ENCODE peak calls at places on chromosomes 7 and 10, in nine cellular contexts. O is mammary epithelial cell, W is fibroblast of lung, Q is psoas muscle, P is spleen, X is astrocyte, H is ovary, L is nephron progenitor cell, Y is Calu3. I is an unnamed sample.

GRCh38 chr10:125562737-125563136 is 120.2 kb downstream of the TEX36 start:
- DNase-seq in O (no peak), W (no peak), Q (no peak), P (no peak), X (no peak), H (no peak), L (no peak), Y (no peak), I (peak)

GRCh38 chr7:136677456-136678365 is 190.7 kb upstream of the CHRM2 start:
- DNase-seq in O (peak), W (peak), Q (no peak), P (no peak), X (peak), H (no peak), L (no peak), Y (no peak), I (no peak)

GRCh38 chr10:98353105-98353504 is 61.9 kb downstream of the PYROXD2 start:
- DNase-seq in O (no peak), W (no peak), Q (no peak), P (no peak), X (no peak), H (no peak), L (no peak), Y (no peak), I (no peak)

GRCh38 chr10:114482480-114482879 is 78.2 kb upstream of the AFAP1L2 start:
- DNase-seq in O (no peak), W (no peak), Q (no peak), P (no peak), X (no peak), H (no peak), L (no peak), Y (no peak), I (peak)

GRCh38 chr10:60842694-60843093 is 64.4 kb downstream of the CDK1 start:
- DNase-seq in O (no peak), W (no peak), Q (no peak), P (no peak), X (no peak), H (no peak), L (no peak), Y (no peak), I (no peak)

GRCh38 chr10:102988404-102989314 is 70.6 kb downstream of the CNNM2 start:
- DNase-seq in O (no peak), W (peak), Q (no peak), P (no peak), X (peak), H (no peak), L (no peak), Y (no peak), I (no peak)

GRCh38 chr10:14240253-14241189 is 90.2 kb downstream of the FRMD4A start:
- DNase-seq in O (no peak), W (peak), Q (no peak), P (no peak), X (peak), H (no peak), L (no peak), Y (no peak), I (no peak)

GRCh38 chr7:98840604-98841508 is 29.0 kb downstream of the TMEM130 start:
- DNase-seq in O (no peak), W (no peak), Q (no peak), P (no peak), X (peak), H (no peak), L (no peak), Y (no peak), I (no peak)

GRCh38 chr7:68547794-68548193 is 1050.5 kb upstream of the AUTS2 start:
- DNase-seq in O (no peak), W (no peak), Q (no peak), P (no peak), X (no peak), H (no peak), L (no peak), Y (no peak), I (no peak)

GRCh38 chr7:555551-556160 is 36.0 kb upstream of the PDGFA start:
- DNase-seq in O (no peak), W (no peak), Q (no peak), P (no peak), X (no peak), H (no peak), L (no peak), Y (no peak), I (no peak)

GRCh38 chr10:34280599-34281374 is 534.3 kb downstream of the PARD3 start:
- DNase-seq in O (peak), W (peak), Q (no peak), P (no peak), X (peak), H (peak), L (no peak), Y (no peak), I (no peak)

GRCh38 chr7:155437836-155438235 is 20.1 kb upstream of the EN2 start:
- DNase-seq in O (no peak), W (no peak), Q (no peak), P (peak), X (no peak), H (no peak), L (no peak), Y (no peak), I (no peak)

GRCh38 chr7:102943425-102944169 is 30.8 kb downstream of the LRRC17 start:
- DNase-seq in O (no peak), W (no peak), Q (no peak), P (no peak), X (no peak), H (no peak), L (no peak), Y (no peak), I (no peak)

GRCh38 chr7:140403878-140404564 is at the start of gene RAB19:
- DNase-seq in O (peak), W (no peak), Q (no peak), P (peak), X (no peak), H (no peak), L (no peak), Y (peak), I (peak)

GRCh38 chr7:158950914-158951635 is 94.7 kb downstream of the DYNC2I1 start:
- DNase-seq in O (no peak), W (peak), Q (no peak), P (no peak), X (no peak), H (no peak), L (no peak), Y (no peak), I (no peak)

GRCh38 chr7:22996470-22996869 is 17.5 kb downstream of the HYCC1 start:
- DNase-seq in O (peak), W (no peak), Q (no peak), P (no peak), X (no peak), H (no peak), L (no peak), Y (no peak), I (no peak)

GRCh38 chr7:89104748-89105685 is 309.5 kb upstream of the TEX47 start:
- DNase-seq in O (no peak), W (no peak), Q (no peak), P (no peak), X (peak), H (no peak), L (no peak), Y (no peak), I (no peak)

GRCh38 chr7:7212612-7213011 is 30.3 kb downstream of the C1GALT1 start:
- DNase-seq in O (no peak), W (no peak), Q (no peak), P (no peak), X (peak), H (no peak), L (no peak), Y (no peak), I (no peak)

GRCh38 chr10:88851706-88852105 is at the start of gene ANKRD22:
- DNase-seq in O (peak), W (peak), Q (no peak), P (no peak), X (peak), H (no peak), L (no peak), Y (peak), I (no peak)

GRCh38 chr7:65846008-65846570 is 26.8 kb upstream of the VKORC1L1 start:
- DNase-seq in O (no peak), W (no peak), Q (no peak), P (no peak), X (no peak), H (no peak), L (no peak), Y (no peak), I (no peak)

GRCh38 chr10:49313501-49314070 is 14.6 kb downstream of the C10orf71 start:
- DNase-seq in O (no peak), W (no peak), Q (no peak), P (no peak), X (no peak), H (no peak), L (no peak), Y (no peak), I (no peak)

GRCh38 chr10:77286851-77287250 is 350.8 kb downstream of the KCNMA1 start:
- DNase-seq in O (no peak), W (no peak), Q (no peak), P (no peak), X (no peak), H (no peak), L (no peak), Y (no peak), I (no peak)

GRCh38 chr7:90244565-90244908 is 437 bp upstream of the CFAP69 start:
- DNase-seq in O (no peak), W (no peak), Q (no peak), P (no peak), X (no peak), H (no peak), L (no peak), Y (no peak), I (no peak)

DNA sequence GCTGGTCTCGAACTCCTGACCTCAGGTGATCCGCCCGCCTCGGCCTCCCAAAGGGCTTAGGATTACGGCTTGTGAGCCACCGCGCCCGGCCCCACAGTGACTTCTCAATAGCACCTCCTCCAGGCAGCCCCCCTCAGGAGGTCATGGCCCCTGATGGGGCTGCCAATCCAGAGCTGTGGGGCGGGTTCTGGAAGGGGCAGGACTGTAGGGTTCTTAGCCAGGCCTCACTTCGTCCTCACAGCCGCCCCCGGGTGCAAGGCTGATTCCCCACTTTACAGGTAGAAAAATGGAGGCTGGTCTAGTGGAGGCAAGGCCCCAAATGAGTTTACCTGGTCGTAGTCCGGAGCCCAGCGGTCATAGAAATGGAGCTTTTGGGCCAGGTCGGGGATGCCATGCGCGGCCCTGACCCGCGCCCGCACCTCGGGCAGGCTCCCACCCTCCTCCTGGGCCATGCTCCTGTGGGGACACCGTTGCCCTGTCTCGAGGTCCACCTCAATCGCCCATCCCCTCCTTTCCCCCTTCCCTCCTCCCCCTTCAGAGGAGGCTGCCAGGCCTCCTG is 548 bp downstream of the METTL27 start:
- DNase-seq in O (no peak), W (no peak), Q (no peak), P (no peak), X (no peak), H (no peak), L (no peak), Y (no peak), I (no peak)
- TF ChIP-seq CTCF in O (no peak), W (no peak), Q (no peak), P (no peak), X (no peak), H (no peak), L (no peak), Y (no peak), I (no peak)

GRCh38 chr10:71374481-71375233 is 22.1 kb upstream of the CDH23 start:
- DNase-seq in O (no peak), W (no peak), Q (no peak), P (no peak), X (no peak), H (no peak), L (no peak), Y (no peak), I (no peak)
- TF ChIP-seq CTCF in O (no peak), W (no peak), Q (no peak), P (no peak), X (no peak), H (no peak), L (no peak), Y (no peak), I (no peak)

GRCh38 chr10:35642023-35642792 is at the start of gene FZD8:
- DNase-seq in O (peak), W (peak), Q (peak), P (peak), X (peak), H (peak), L (peak), Y (peak), I (peak)

GRCh38 chr10:35641430-35642015 is 573 bp downstream of the FZD8 start:
- DNase-seq in O (no peak), W (peak), Q (no peak), P (no peak), X (peak), H (no peak), L (peak), Y (no peak), I (no peak)

GRCh38 chr10:35640474-35640873 is 1.6 kb downstream of the FZD8 start:
- DNase-seq in O (peak), W (peak), Q (peak), P (peak), X (peak), H (peak), L (peak), Y (peak), I (peak)

GRCh38 chr10:35639651-35640311 is 2.3 kb downstream of the FZD8 start:
- DNase-seq in O (peak), W (peak), Q (peak), P (peak), X (peak), H (peak), L (peak), Y (no peak), I (peak)

GRCh38 chr10:35640951-35641429 is 1.1 kb downstream of the FZD8 start:
- DNase-seq in O (peak), W (peak), Q (peak), P (peak), X (peak), H (peak), L (peak), Y (peak), I (peak)
- TF ChIP-seq CTCF in O (peak), W (no peak), Q (no peak), P (no peak), X (no peak), H (no peak), L (no peak), Y (no peak), I (no peak)

DNA sequence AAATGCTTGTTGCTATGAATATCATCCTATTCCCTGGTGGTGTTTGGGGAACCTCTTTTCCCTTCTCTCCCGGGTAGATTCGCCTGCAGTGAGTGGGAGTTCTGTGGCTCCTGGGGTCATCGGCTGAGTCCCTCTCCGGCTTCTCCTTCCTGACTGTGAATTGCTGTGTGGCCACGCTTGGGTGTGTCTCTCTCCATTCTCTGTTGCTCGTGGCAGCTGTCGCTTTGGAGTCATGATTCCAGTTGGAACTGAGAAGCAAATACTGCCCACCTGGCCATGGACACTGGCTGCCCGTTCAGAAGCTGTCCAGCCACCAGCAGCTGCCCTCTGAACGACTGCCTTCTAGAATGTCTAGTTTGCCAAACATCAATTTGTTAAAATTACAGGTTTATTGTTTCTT is 23.1 kb upstream of the PITRM1 start:
- DNase-seq in O (no peak), W (no peak), Q (no peak), P (no peak), X (no peak), H (no peak), L (no peak), Y (no peak), I (no peak)
- TF ChIP-seq CTCF in O (no peak), W (no peak), Q (no peak), P (no peak), X (no peak), H (no peak), L (no peak), Y (no peak), I (no peak)

GRCh38 chr10:130037169-130037661 is 73.1 kb upstream of the EBF3 start:
- DNase-seq in O (no peak), W (no peak), Q (no peak), P (peak), X (no peak), H (no peak), L (no peak), Y (no peak), I (no peak)

GRCh38 chr10:130038611-130039109 is 72.0 kb downstream of the C10orf143 start:
- DNase-seq in O (no peak), W (no peak), Q (no peak), P (no peak), X (no peak), H (no peak), L (no peak), Y (no peak), I (no peak)

GRCh38 chr10:130039141-130039540 is 71.5 kb downstream of the C10orf143 start:
- DNase-seq in O (no peak), W (no peak), Q (no peak), P (no peak), X (no peak), H (no peak), L (no peak), Y (no peak), I (no peak)

GRCh38 chr10:130038019-130038555 is 72.5 kb downstream of the C10orf143 start:
- DNase-seq in O (no peak), W (no peak), Q (no peak), P (no peak), X (no peak), H (no peak), L (no peak), Y (no peak), I (no peak)

GRCh38 chr10:130036296-130037065 is 72.4 kb upstream of the EBF3 start:
- DNase-seq in O (no peak), W (no peak), Q (no peak), P (peak), X (no peak), H (no peak), L (no peak), Y (no peak), I (no peak)
- TF ChIP-seq CTCF in O (no peak), W (no peak), Q (no peak), P (no peak), X (no peak), H (no peak), L (no peak), Y (no peak), I (no peak)

DNA sequence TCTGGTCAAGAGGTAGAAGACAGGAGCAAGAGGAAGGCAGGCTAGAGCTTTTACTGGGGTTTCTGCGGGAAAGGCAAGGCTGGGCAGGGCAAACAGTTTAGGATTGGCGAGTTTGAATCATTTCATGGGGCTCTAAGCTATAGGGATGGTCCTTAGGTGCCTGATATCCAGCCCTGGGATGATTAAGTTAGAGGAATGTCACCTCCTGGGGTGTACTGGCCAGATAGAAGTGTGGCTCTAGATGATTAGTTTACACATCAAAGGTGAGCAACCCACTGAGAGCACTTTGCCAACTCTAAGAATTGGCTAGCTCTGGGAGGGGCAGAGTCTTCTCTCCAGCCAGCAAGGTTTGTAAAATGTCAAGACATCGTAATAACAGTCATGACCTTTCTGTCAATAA is 52.4 kb downstream of the ZNF365 start:
- DNase-seq in O (no peak), W (no peak), Q (no peak), P (no peak), X (no peak), H (no peak), L (no peak), Y (no peak), I (no peak)
- TF ChIP-seq CTCF in O (no peak), W (no peak), Q (no peak), P (no peak), X (no peak), H (no peak), L (no peak), Y (no peak), I (no peak)

GRCh38 chr10:132685121-132685891 is 100.6 kb downstream of the NKX6-2 start:
- DNase-seq in O (no peak), W (peak), Q (peak), P (peak), X (peak), H (no peak), L (no peak), Y (peak), I (no peak)
- TF ChIP-seq CTCF in O (no peak), W (no peak), Q (no peak), P (no peak), X (no peak), H (no peak), L (no peak), Y (no peak), I (no peak)

I was measured in thyroid gland.